ENCODE peak calls at places on chromosomes 11 and 22, in five cellular contexts. L, Z, S, I and C are unnamed samples.
A peak's percentile ranks its signal among the peaks of the same experiment; 100 is the strongest.

GRCh38 chr22:40748388-40748970 is 69.2 kb downstream of the MCHR1 start:
- DNase-seq in L (no peak), Z (no peak), S (no peak), I (no peak), C (no peak)

GRCh38 chr11:68328374-68329091 is 16.1 kb downstream of the LRP5 start:
- DNase-seq in L (peak; percentile 72), Z (no peak), S (no peak), I (no peak), C (no peak)

GRCh38 chr11:66363805-66364535 is 7.6 kb downstream of the SLC29A2 start:
- DNase-seq in L (peak; percentile 80), Z (no peak), S (no peak), I (no peak), C (no peak)

GRCh38 chr11:130964393-130964792 is 48.1 kb upstream of the SNX19 start:
- DNase-seq in L (no peak), Z (no peak), S (no peak), I (no peak), C (no peak)

GRCh38 chr11:3101921-3102640 is 44.9 kb upstream of the CARS1 start:
- DNase-seq in L (no peak), Z (no peak), S (no peak), I (no peak), C (no peak)

GRCh38 chr11:34811858-34812257 is 104.3 kb downstream of the APIP start:
- DNase-seq in L (no peak), Z (no peak), S (no peak), I (no peak), C (no peak)

GRCh38 chr11:65793625-65794400 is 7.0 kb downstream of the OVOL1 start:
- DNase-seq in L (peak; percentile 68), Z (no peak), S (no peak), I (no peak), C (no peak)

GRCh38 chr22:32991353-32992115 is 66.6 kb downstream of the SYN3 start:
- DNase-seq in L (no peak), Z (no peak), S (no peak), I (no peak), C (no peak)

GRCh38 chr11:62169448-62169847 is 20.6 kb upstream of the SCGB1D1 start:
- DNase-seq in L (no peak), Z (no peak), S (no peak), I (no peak), C (no peak)

GRCh38 chr11:121540627-121541026 is 87.9 kb upstream of the SORL1-AS1 start:
- DNase-seq in L (no peak), Z (no peak), S (no peak), I (no peak), C (no peak)

GRCh38 chr11:2386591-2386990 is 9.5 kb downstream of the CD81 start:
- DNase-seq in L (no peak), Z (no peak), S (no peak), I (no peak), C (no peak)

GRCh38 chr11:75553889-75554257 is 8.2 kb upstream of the SERPINH1 start:
- DNase-seq in L (no peak), Z (no peak), S (no peak), I (no peak), C (no peak)

GRCh38 chr11:72613977-72614376 is 60.2 kb downstream of the PDE2A start:
- DNase-seq in L (peak; percentile 27), Z (no peak), S (no peak), I (no peak), C (no peak)

GRCh38 chr11:69102161-69102695 is 53.5 kb downstream of the TPCN2 start:
- DNase-seq in L (no peak), Z (no peak), S (no peak), I (no peak), C (no peak)

GRCh38 chr22:17477401-17477833 is 85.9 kb upstream of the SLC25A18 start:
- DNase-seq in L (no peak), Z (no peak), S (no peak), I (no peak), C (no peak)

GRCh38 chr22:44172370-44173108 is 8.2 kb upstream of the PARVG start:
- DNase-seq in L (peak; percentile 29), Z (no peak), S (peak; percentile 6), I (no peak), C (no peak)

GRCh38 chr11:13207665-13208594 is 69.7 kb upstream of the BMAL1 start:
- DNase-seq in L (peak; percentile 54), Z (peak; percentile 55), S (peak; percentile 82), I (no peak), C (peak; percentile 86)

GRCh38 chr11:59550368-59550841 is 39.1 kb downstream of the OR4D9 start:
- DNase-seq in L (peak; percentile 90), Z (peak; percentile 82), S (peak; percentile 97), I (peak; percentile 39), C (peak; percentile 89)

GRCh38 chr11:9752091-9752490 is 88.2 kb downstream of the SWAP70 start:
- DNase-seq in L (no peak), Z (no peak), S (no peak), I (no peak), C (no peak)

GRCh38 chr22:17845790-17846189 is 71.5 kb upstream of the BID start:
- DNase-seq in L (no peak), Z (no peak), S (no peak), I (no peak), C (no peak)

GRCh38 chr11:134531331-134532135 is 119.5 kb upstream of the B3GAT1 start:
- DNase-seq in L (peak; percentile 12), Z (no peak), S (no peak), I (no peak), C (no peak)

GRCh38 chr11:1560011-1560579 is 12.0 kb downstream of the DUSP8 start:
- DNase-seq in L (no peak), Z (no peak), S (no peak), I (no peak), C (no peak)

GRCh38 chr11:35709386-35709785 is 46.8 kb downstream of the TRIM44 start:
- DNase-seq in L (no peak), Z (no peak), S (no peak), I (no peak), C (no peak)

GRCh38 chr11:48088682-48089050 is 108.3 kb downstream of the PTPRJ start:
- DNase-seq in L (no peak), Z (no peak), S (no peak), I (no peak), C (peak; percentile 77)

DNA sequence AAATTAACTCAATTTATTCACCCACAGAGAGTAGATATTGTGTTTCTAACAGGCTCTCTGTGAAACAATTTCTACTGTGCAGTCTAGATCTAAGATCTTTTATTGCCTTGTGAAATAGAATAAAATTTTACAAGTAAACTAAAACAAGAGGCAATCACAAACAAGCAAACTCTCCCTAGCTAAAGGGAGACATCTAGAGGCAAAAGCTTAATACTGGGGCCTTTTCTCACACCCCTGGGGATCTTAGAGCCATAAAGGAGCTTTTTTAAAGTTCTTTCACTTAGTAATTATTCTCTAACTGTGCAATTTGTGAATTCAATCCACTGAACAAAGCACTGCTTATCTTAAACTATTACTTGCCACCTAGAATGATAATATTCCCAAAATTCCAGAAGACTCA is 19.7 kb downstream of the ALG9 start:
- DNase-seq in L (no peak), Z (no peak), S (no peak), I (no peak), C (no peak)
- TF ChIP-seq CTCF in L (no peak), Z (peak; percentile 35), S (peak; percentile 59), I (no peak), C (peak; percentile 62)

GRCh38 chr11:43582024-43582836 is 98.3 kb upstream of the HSD17B12 start:
- DNase-seq in L (no peak), Z (no peak), S (no peak), I (no peak), C (no peak)
- H3K4me3 ChIP-seq in L (no peak overlapping the region), Z (no peak overlapping the region), S (no peak overlapping the region), I (no peak overlapping the region), C (no peak overlapping the region)

GRCh38 chr22:25892678-25893077 is 150.7 kb downstream of the MYO18B start:
- DNase-seq in L (no peak), Z (no peak), S (no peak), I (no peak), C (no peak)
- TF ChIP-seq CTCF in L (no peak), Z (no peak), S (no peak), I (no peak), C (no peak)

DNA sequence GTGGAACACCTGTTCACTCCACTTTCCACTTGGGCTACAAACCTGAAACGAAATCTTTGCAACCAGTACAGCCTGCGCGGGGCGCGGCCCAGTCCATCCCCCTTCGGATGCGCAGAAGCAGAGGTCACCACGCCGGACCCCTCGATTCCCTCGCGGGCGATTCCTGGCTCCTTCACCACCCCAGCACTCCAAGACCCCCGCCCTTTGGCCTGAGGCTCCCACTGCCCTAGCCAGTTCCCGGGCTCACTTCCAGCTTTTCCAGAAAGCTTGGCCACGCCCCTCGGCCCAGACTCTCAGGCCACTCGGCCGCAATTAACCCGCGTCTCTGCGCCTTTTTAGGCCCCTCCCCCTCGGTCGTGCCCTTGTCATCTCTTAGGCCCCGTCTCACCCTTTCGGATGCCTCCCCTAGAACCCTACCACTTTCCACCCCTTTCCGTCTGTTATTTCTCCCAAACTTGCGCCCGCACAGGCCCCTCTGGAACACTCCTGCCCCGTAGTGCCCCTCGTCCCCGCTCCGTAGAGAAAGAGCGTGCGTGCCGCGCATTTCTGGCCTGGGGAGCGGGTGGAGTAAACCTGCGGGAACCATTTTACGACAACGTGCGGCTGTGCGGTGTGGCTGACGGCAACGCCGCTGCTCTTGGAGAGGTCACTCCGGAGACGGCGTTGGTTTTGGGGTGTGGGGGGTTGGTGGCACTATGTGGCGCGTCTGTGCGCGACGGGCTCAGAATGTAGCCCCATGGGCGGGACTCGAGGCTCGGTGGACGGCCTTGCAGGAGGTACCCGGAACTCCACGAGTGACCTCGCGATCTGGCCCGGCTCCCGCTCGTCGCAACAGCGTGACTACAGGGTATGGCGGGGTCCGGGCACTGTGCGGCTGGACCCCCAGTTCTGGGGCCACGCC is at the start of gene DLAT:
- DNase-seq in L (peak; percentile 95), Z (no peak), S (peak; percentile 70), I (peak; percentile 47), C (peak; percentile 23)
- H3K4me3 ChIP-seq in L (peak within 1 kb of the TSS; percentile 85), Z (peak within 1 kb of the TSS; percentile 92), S (peak within 1 kb of the TSS; percentile 94), I (peak within 1 kb of the TSS; percentile 97), C (peak within 1 kb of the TSS; percentile 62)

DNA sequence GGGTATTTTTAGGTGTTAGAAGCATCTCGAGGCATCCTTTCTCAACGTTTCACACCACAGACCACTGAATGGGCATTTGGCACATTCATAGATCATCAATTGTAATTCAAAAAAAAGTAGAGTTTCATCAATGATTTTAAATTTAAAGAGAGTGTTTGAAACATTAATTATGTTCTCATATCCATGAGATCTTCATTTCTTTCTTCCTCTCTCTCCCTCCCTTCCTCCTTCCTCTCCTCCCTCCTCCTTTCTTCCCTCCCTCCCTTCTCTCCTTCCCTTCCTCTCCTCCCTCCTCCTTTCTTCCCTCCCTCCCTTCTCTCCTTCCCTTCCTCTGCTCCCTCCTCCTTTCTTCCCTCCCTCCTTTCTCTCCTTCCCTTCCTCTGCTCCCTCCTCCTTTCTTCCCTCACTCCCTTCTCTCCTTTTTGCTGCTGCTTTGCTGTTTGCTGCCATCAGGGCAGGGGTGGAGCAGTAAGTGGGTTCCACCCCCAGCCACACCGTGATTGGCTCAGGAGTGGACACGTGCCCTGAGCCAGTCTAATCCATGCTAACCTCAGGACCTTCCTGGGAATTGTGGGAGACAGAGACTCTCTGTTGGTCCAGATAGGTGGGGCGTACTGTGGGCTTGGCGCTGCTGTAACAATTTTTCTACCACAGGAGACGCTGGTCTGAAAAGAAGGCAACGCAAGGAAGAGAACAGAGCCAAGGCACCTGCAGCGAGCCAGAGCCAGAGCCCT is 33.8 kb upstream of the APOBEC3A start:
- DNase-seq in L (peak; percentile 83), Z (peak; percentile 14), S (peak; percentile 36), I (peak; percentile 28), C (peak; percentile 89)
- TF ChIP-seq CTCF in L (no peak), Z (peak; percentile 17), S (peak; percentile 44), I (peak; percentile 40), C (peak; percentile 55)

GRCh38 chr11:14826580-14826979 is 65.5 kb downstream of the CYP2R1 start:
- DNase-seq in L (no peak), Z (no peak), S (no peak), I (no peak), C (no peak)
- H3K4me3 ChIP-seq in L (no peak overlapping the region), Z (no peak overlapping the region), S (no peak overlapping the region), I (no peak overlapping the region), C (no peak overlapping the region)